ENCODE peak calls at places on chromosomes 5 and 9, in five cellular contexts. B, T, A, V and J are unnamed samples.

GRCh38 chr5:109080896-109081295 is 328.9 kb downstream of the PJA2 start:
- DNase-seq in B (no peak), T (no peak), A (no peak), V (no peak), J (no peak)

GRCh38 chr9:121268598-121269029 is 652 bp downstream of the GSN start:
- DNase-seq in B (no peak), T (no peak), A (no peak), V (no peak), J (no peak)

GRCh38 chr5:66830636-66831035 is 234.4 kb downstream of the MAST4 start:
- DNase-seq in B (no peak), T (no peak), A (no peak), V (no peak), J (no peak)

GRCh38 chr5:141420855-141421488 is at the start of gene PCDHGA11:
- DNase-seq in B (no peak), T (no peak), A (no peak), V (no peak), J (no peak)

GRCh38 chr5:177553671-177554429 is 513 bp downstream of the FAM193B start:
- DNase-seq in B (peak), T (peak), A (peak), V (peak), J (no peak)

GRCh38 chr9:85899388-85899787 is 41.6 kb upstream of the NAA35 start:
- DNase-seq in B (no peak), T (no peak), A (no peak), V (no peak), J (no peak)

GRCh38 chr5:61177070-61177469 is 14.8 kb upstream of the SMIM15 start:
- DNase-seq in B (no peak), T (no peak), A (no peak), V (no peak), J (no peak)

GRCh38 chr5:117220730-117221129 is 646.1 kb upstream of the SEMA6A start:
- DNase-seq in B (no peak), T (no peak), A (no peak), V (no peak), J (no peak)

GRCh38 chr9:27763831-27764230 is 190.6 kb upstream of the C9orf72 start:
- DNase-seq in B (no peak), T (no peak), A (no peak), V (no peak), J (no peak)

GRCh38 chr5:180618830-180619562 is 27.7 kb upstream of the SCGB3A1 start:
- DNase-seq in B (peak), T (no peak), A (peak), V (no peak), J (no peak)

GRCh38 chr9:71446499-71447411 is 321.6 kb downstream of the CEMIP2 start:
- DNase-seq in B (peak), T (peak), A (peak), V (peak), J (no peak)

GRCh38 chr9:86298873-86299272 is 16.5 kb upstream of the ISCA1 start:
- DNase-seq in B (no peak), T (no peak), A (no peak), V (no peak), J (no peak)

GRCh38 chr5:90409318-90410177 is at the start of gene CETN3:
- DNase-seq in B (peak), T (peak), A (peak), V (peak), J (peak)

GRCh38 chr9:133532937-133533668 is 1.4 kb upstream of the ADAMTSL2 start:
- DNase-seq in B (peak), T (peak), A (peak), V (peak), J (no peak)

GRCh38 chr5:131524431-131524830 is 110.6 kb downstream of the RAPGEF6 start:
- DNase-seq in B (no peak), T (no peak), A (no peak), V (no peak), J (no peak)

GRCh38 chr5:61333351-61334223 is 1.5 kb downstream of the ZSWIM6 start:
- DNase-seq in B (peak), T (peak), A (no peak), V (peak), J (no peak)

GRCh38 chr5:27472000-27472763 is 433.8 kb upstream of the CDH9 start:
- DNase-seq in B (no peak), T (no peak), A (no peak), V (no peak), J (peak)

GRCh38 chr5:139912158-139912557 is 116.5 kb downstream of the PSD2 start:
- DNase-seq in B (no peak), T (no peak), A (no peak), V (no peak), J (no peak)

GRCh38 chr9:78306222-78307076 is 9.5 kb downstream of the PSAT1 start:
- DNase-seq in B (no peak), T (no peak), A (no peak), V (no peak), J (no peak)

GRCh38 chr5:110063640-110064592 is 374.2 kb downstream of the MAN2A1 start:
- DNase-seq in B (no peak), T (no peak), A (no peak), V (no peak), J (no peak)

GRCh38 chr5:36777105-36777757 is 99.3 kb upstream of the NIPBL start:
- DNase-seq in B (no peak), T (no peak), A (no peak), V (no peak), J (no peak)

GRCh38 chr5:137118629-137119028 is 380.5 kb downstream of the SPOCK1 start:
- DNase-seq in B (no peak), T (no peak), A (no peak), V (no peak), J (no peak)

GRCh38 chr5:75710630-75711029 is 6.6 kb downstream of the POC5 start:
- DNase-seq in B (no peak), T (no peak), A (no peak), V (no peak), J (no peak)

GRCh38 chr5:179382486-179382885 is 37.2 kb upstream of the ADAMTS2 start:
- DNase-seq in B (no peak), T (no peak), A (no peak), V (no peak), J (no peak)

GRCh38 chr5:74630387-74631087 is 10.0 kb downstream of the ENC1 start:
- DNase-seq in B (no peak), T (no peak), A (no peak), V (no peak), J (no peak)

GRCh38 chr9:20815923-20816703 is 132.1 kb downstream of the FOCAD start:
- DNase-seq in B (no peak), T (no peak), A (no peak), V (no peak), J (no peak)

GRCh38 chr5:177023247-177023703 is 779 bp downstream of the ZNF346 start:
- DNase-seq in B (peak), T (no peak), A (no peak), V (no peak), J (no peak)

GRCh38 chr9:80775515-80775914 is 913.8 kb downstream of the TLE1 start:
- DNase-seq in B (no peak), T (no peak), A (no peak), V (no peak), J (no peak)

GRCh38 chr9:129665008-129665771 is at the start of gene PRRX2:
- DNase-seq in B (no peak), T (no peak), A (no peak), V (peak), J (no peak)

GRCh38 chr5:78821519-78821918 is 163.6 kb downstream of the ARSB start:
- DNase-seq in B (no peak), T (no peak), A (no peak), V (no peak), J (no peak)

GRCh38 chr5:1517838-1518237 is 5.9 kb downstream of the LPCAT1 start:
- DNase-seq in B (no peak), T (peak), A (no peak), V (peak), J (no peak)

GRCh38 chr5:169876376-169876775 is 103.9 kb downstream of the INSYN2B start:
- DNase-seq in B (no peak), T (no peak), A (no peak), V (no peak), J (no peak)